ENCODE peak calls at places on chromosomes 7 and 10, in eight cellular contexts. E is dorsolateral prefrontal cortex; Z is GM12878; P is RWPE2; K is fibroblast of lung; U is sigmoid colon; W is CD8-positive, alpha-beta T cell; I is NB4. G is an unnamed sample.

GRCh38 chr10:29377333-29377961 is 88.6 kb downstream of the LYZL1 start:
- DNase-seq in E (no peak), W (no peak), I (peak), Z (no peak), U (no peak), P (no peak), K (no peak), G (no peak)

GRCh38 chr7:47489624-47490023 is 92.3 kb downstream of the TNS3 start:
- DNase-seq in U (peak), I (no peak), W (no peak), P (peak), K (no peak), Z (no peak), E (no peak), G (no peak)

GRCh38 chr10:69633673-69634635 is 3.9 kb downstream of the FAM241B start:
- DNase-seq in W (no peak), K (no peak), I (no peak), E (no peak), P (no peak), Z (no peak), U (no peak), G (no peak)

GRCh38 chr10:63819753-63820347 is 298.6 kb downstream of the REEP3 start:
- DNase-seq in E (peak), K (peak), W (no peak), I (peak), Z (no peak), U (peak), P (no peak), G (no peak)

GRCh38 chr7:50962281-50962883 is 179.7 kb upstream of the GRB10 start:
- DNase-seq in W (no peak), K (peak), P (no peak), E (no peak), U (no peak), I (peak), Z (no peak), G (no peak)

GRCh38 chr7:130872756-130873448 is 138.9 kb upstream of the KLF14 start:
- DNase-seq in I (no peak), W (no peak), K (no peak), E (no peak), P (no peak), Z (no peak), U (no peak), G (no peak)

GRCh38 chr7:31785081-31785480 is 98.1 kb downstream of the PPP1R17 start:
- DNase-seq in I (no peak), P (no peak), E (no peak), U (no peak), W (no peak), K (peak), Z (no peak), G (no peak)

GRCh38 chr7:140439359-140439758 is 35.5 kb downstream of the RAB19 start:
- DNase-seq in W (no peak), I (no peak), K (no peak), E (no peak), U (no peak), Z (peak), P (no peak), G (no peak)

GRCh38 chr7:117582219-117582704 is 102.4 kb downstream of the CFTR start:
- DNase-seq in U (peak), E (no peak), P (no peak), K (peak), W (no peak), Z (no peak), I (no peak), G (no peak)

GRCh38 chr10:68330852-68331454 is 911 bp upstream of the HNRNPH3 start:
- DNase-seq in Z (no peak), U (peak), K (peak), W (no peak), P (no peak), E (peak), I (no peak), G (peak)

GRCh38 chr10:5509236-5509635 is 9.9 kb upstream of the CALML5 start:
- DNase-seq in I (no peak), W (no peak), K (no peak), P (peak), U (no peak), E (no peak), Z (no peak), G (no peak)

GRCh38 chr10:124655191-124656112 is 88.7 kb downstream of the FAM53B start:
- DNase-seq in Z (no peak), K (no peak), E (no peak), P (no peak), W (no peak), U (no peak), I (no peak), G (no peak)

GRCh38 chr7:159088016-159088865 is 56.4 kb downstream of the VIPR2 start:
- DNase-seq in K (no peak), U (peak), Z (no peak), P (peak), E (no peak), W (no peak), I (no peak), G (peak)

GRCh38 chr10:102579206-102579790 is 65.0 kb upstream of the TRIM8 start:
- DNase-seq in U (no peak), P (no peak), Z (no peak), K (no peak), W (no peak), E (no peak), I (no peak), G (no peak)

GRCh38 chr10:30017576-30017975 is 41.8 kb downstream of the JCAD start:
- DNase-seq in I (no peak), K (no peak), P (no peak), E (no peak), U (no peak), W (no peak), Z (no peak), G (no peak)

GRCh38 chr10:69648461-69648860 is 18.4 kb downstream of the FAM241B start:
- DNase-seq in W (no peak), K (no peak), P (peak), I (no peak), E (no peak), U (peak), Z (no peak), G (no peak)

GRCh38 chr10:85597006-85597405 is 769.6 kb downstream of the GRID1 start:
- DNase-seq in P (no peak), E (no peak), K (no peak), U (no peak), W (no peak), I (no peak), Z (no peak), G (no peak)

GRCh38 chr10:71771821-71772617 is 1.3 kb downstream of the VSIR start:
- DNase-seq in Z (no peak), U (peak), W (no peak), P (no peak), I (peak), K (peak), E (no peak), G (no peak)

GRCh38 chr10:116097239-116097751 is 175.7 kb downstream of the GFRA1 start:
- DNase-seq in U (no peak), P (no peak), W (no peak), E (peak), K (no peak), I (no peak), Z (no peak), G (no peak)

GRCh38 chr7:57381581-57381980 is 68.4 kb upstream of the ZNF716 start:
- DNase-seq in I (no peak), E (no peak), Z (no peak), K (no peak), W (no peak), P (no peak), U (peak), G (no peak)

GRCh38 chr7:110397927-110398660 is 692.8 kb upstream of the LRRN3 start:
- DNase-seq in Z (no peak), W (no peak), K (no peak), U (no peak), E (no peak), P (no peak), I (no peak), G (no peak)

GRCh38 chr7:94304878-94305277 is 89.8 kb upstream of the COL1A2 start:
- DNase-seq in K (no peak), I (no peak), E (no peak), Z (no peak), W (no peak), P (no peak), U (no peak), G (no peak)

GRCh38 chr10:121597504-121598241 is 571 bp downstream of the FGFR2 start:
- DNase-seq in Z (no peak), I (no peak), W (no peak), U (peak), K (no peak), E (no peak), P (no peak), G (no peak)

GRCh38 chr10:21737061-21737460 is 203.0 kb downstream of the MLLT10 start:
- DNase-seq in Z (no peak), E (no peak), P (no peak), W (no peak), U (no peak), K (no peak), I (peak), G (no peak)

GRCh38 chr10:58041901-58042300 is 225.8 kb downstream of the IPMK start:
- DNase-seq in K (peak), P (no peak), I (no peak), Z (no peak), W (no peak), E (no peak), U (no peak), G (no peak)

GRCh38 chr7:46651070-46651469 is 730.0 kb upstream of the IGFBP3 start:
- DNase-seq in W (no peak), K (no peak), U (no peak), P (peak), Z (no peak), I (no peak), E (no peak), G (no peak)

GRCh38 chr10:129942391-129942790 is 21.7 kb downstream of the EBF3 start:
- DNase-seq in Z (no peak), W (no peak), I (no peak), K (no peak), U (peak), P (no peak), E (no peak), G (no peak)

GRCh38 chr7:100515072-100515532 is 23.9 kb upstream of the AGFG2 start:
- DNase-seq in E (no peak), W (no peak), Z (no peak), I (no peak), P (no peak), U (no peak), K (peak), G (no peak)

GRCh38 chr7:5452937-5453540 is 29.4 kb upstream of the TNRC18 start:
- DNase-seq in K (peak), Z (no peak), I (peak), P (no peak), W (no peak), U (no peak), E (no peak), G (no peak)

GRCh38 chr7:76318488-76319353 is 16.2 kb downstream of the HSPB1 start:
- DNase-seq in E (peak), W (peak), I (peak), Z (peak), P (no peak), U (peak), K (peak), G (peak)
- TF ChIP-seq CTCF in E (peak), W (peak), I (peak), Z (no peak), P (no peak), U (peak), K (peak), G (peak)

GRCh38 chr10:128265596-128265995 is 139.4 kb upstream of the MKI67 start:
- DNase-seq in Z (no peak), K (no peak), E (no peak), I (no peak), P (no peak), U (no peak), W (no peak), G (no peak)

GRCh38 chr10:128268015-128268722 is 141.9 kb upstream of the MKI67 start:
- DNase-seq in U (no peak), I (peak), E (peak), P (no peak), K (peak), W (no peak), Z (no peak), G (no peak)

GRCh38 chr10:128267581-128267980 is 141.4 kb upstream of the MKI67 start:
- DNase-seq in E (no peak), K (no peak), Z (no peak), U (no peak), I (no peak), P (no peak), W (no peak), G (no peak)

GRCh38 chr10:128263891-128264688 is 137.9 kb upstream of the MKI67 start:
- DNase-seq in U (peak), Z (no peak), I (peak), K (peak), W (peak), P (no peak), E (peak), G (no peak)
- TF ChIP-seq CTCF in U (peak), Z (peak), I (peak), K (peak), W (peak), P (peak), E (peak), G (peak)

DNA sequence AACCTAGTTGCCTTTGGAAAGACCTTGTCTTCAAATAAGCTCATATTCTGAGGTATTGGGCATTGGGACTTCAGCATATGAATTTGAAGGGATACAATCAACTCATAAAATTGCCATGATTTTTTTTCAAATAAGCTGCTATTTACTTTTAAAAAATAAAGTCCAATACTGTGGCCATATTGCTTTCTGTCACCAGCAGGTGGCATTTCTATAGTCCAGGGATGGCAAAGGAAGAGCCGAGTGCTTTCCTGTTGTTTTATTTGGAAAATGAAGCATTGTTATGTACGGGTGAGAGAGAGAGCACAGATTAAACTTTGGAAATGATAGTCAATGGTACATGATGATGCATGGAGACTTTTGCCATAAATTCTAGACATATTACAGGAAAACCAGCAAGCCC is 104.1 kb upstream of the DPP6 start:
- DNase-seq in K (no peak), E (no peak), P (no peak), W (no peak), Z (no peak), U (no peak), I (no peak), G (no peak)
- TF ChIP-seq CTCF in K (no peak), E (peak), P (no peak), W (no peak), Z (no peak), U (no peak), I (peak), G (no peak)

GRCh38 chr10:18793951-18794350 is 134.7 kb downstream of the ARL5B start:
- DNase-seq in W (no peak), E (no peak), K (peak), U (no peak), Z (no peak), P (no peak), I (peak), G (no peak)
- TF ChIP-seq CTCF in W (no peak), E (peak), K (peak), U (no peak), Z (no peak), P (peak), I (no peak), G (no peak)